ENCODE peak calls at places on chromosomes 4 and X, in eight cellular contexts. M, C, V, B, O, S, K and T are unnamed samples.

GRCh38 chr4:113222431-113222979 is 173.1 kb downstream of the ANK2 start:
- DNase-seq in M (no peak), O (no peak), S (no peak), K (no peak), V (no peak), C (no peak), B (no peak), T (peak; percentile 40)

GRCh38 chr4:48212165-48212564 is 57.5 kb downstream of the TEC start:
- DNase-seq in K (no peak), O (no peak), S (no peak), B (no peak), M (no peak), V (no peak), C (peak; percentile 59), T (no peak)

GRCh38 chr4:163866728-163867313 is 372.3 kb downstream of the TMA16 start:
- DNase-seq in M (peak; percentile 66), S (no peak), B (no peak), V (no peak), C (no peak), O (no peak), K (no peak), T (no peak)

GRCh38 chrX:40096395-40097091 is 1.2 kb downstream of the BCOR start:
- DNase-seq in V (peak; percentile 63), B (peak; percentile 57), O (peak; percentile 61), K (peak; percentile 44), S (peak; percentile 58), C (no peak), M (no peak), T (peak; percentile 60)

GRCh38 chr4:29708473-29708872 is 1011.7 kb upstream of the PCDH7 start:
- DNase-seq in B (no peak), O (no peak), K (no peak), V (no peak), S (no peak), C (no peak), M (peak; percentile 11), T (peak; percentile 34)

GRCh38 chrX:143363419-143363818 is 153.9 kb downstream of the SPANXN3 start:
- DNase-seq in M (no peak), B (no peak), V (no peak), K (no peak), S (no peak), C (no peak), O (no peak), T (no peak)

GRCh38 chr4:144591401-144591800 is 54.6 kb upstream of the HHIP start:
- DNase-seq in S (no peak), B (peak; percentile 92), K (no peak), C (no peak), O (no peak), V (no peak), M (peak; percentile 83), T (peak; percentile 88)

GRCh38 chrX:10722804-10723364 is 102.5 kb upstream of the MID1 start:
- DNase-seq in C (peak; percentile 49), V (peak; percentile 75), M (peak; percentile 60), S (peak; percentile 2), K (peak; percentile 48), B (peak; percentile 76), O (peak; percentile 46), T (peak; percentile 56)

GRCh38 chr4:17875402-17876070 is 64.8 kb downstream of the NCAPG start:
- DNase-seq in K (no peak), O (no peak), V (no peak), C (no peak), B (no peak), M (no peak), S (no peak), T (no peak)

GRCh38 chr4:102302762-102303161 is 42.5 kb downstream of the SLC39A8 start:
- DNase-seq in S (no peak), V (no peak), K (no peak), C (no peak), O (no peak), M (no peak), B (no peak), T (no peak)

GRCh38 chr4:114976901-114977300 is 136.5 kb downstream of the NDST4 start:
- DNase-seq in C (no peak), B (no peak), M (no peak), K (no peak), V (no peak), S (no peak), O (no peak), T (no peak)

GRCh38 chr4:110055014-110055768 is 142.5 kb downstream of the EGF start:
- DNase-seq in K (no peak), S (no peak), C (no peak), O (no peak), M (peak; percentile 26), B (no peak), V (no peak), T (no peak)

GRCh38 chrX:118693843-118694242 is 33.6 kb upstream of the IL13RA1 start:
- DNase-seq in C (no peak), B (no peak), V (no peak), K (no peak), O (no peak), M (no peak), S (no peak), T (no peak)

GRCh38 chr4:108029731-108030130 is 40.0 kb downstream of the HADH start:
- DNase-seq in K (no peak), V (no peak), S (no peak), B (no peak), M (no peak), O (no peak), C (no peak), T (no peak)

GRCh38 chr4:108029321-108029720 is 39.6 kb downstream of the HADH start:
- DNase-seq in B (no peak), K (no peak), O (no peak), S (no peak), C (no peak), M (no peak), V (no peak), T (no peak)

GRCh38 chr4:108031427-108032083 is 41.9 kb downstream of the HADH start:
- DNase-seq in M (no peak), K (no peak), S (no peak), C (no peak), B (no peak), V (no peak), O (no peak), T (no peak)

GRCh38 chr4:108033348-108033747 is 43.7 kb downstream of the HADH start:
- DNase-seq in O (no peak), V (no peak), S (no peak), C (no peak), B (no peak), K (no peak), M (no peak), T (no peak)

DNA sequence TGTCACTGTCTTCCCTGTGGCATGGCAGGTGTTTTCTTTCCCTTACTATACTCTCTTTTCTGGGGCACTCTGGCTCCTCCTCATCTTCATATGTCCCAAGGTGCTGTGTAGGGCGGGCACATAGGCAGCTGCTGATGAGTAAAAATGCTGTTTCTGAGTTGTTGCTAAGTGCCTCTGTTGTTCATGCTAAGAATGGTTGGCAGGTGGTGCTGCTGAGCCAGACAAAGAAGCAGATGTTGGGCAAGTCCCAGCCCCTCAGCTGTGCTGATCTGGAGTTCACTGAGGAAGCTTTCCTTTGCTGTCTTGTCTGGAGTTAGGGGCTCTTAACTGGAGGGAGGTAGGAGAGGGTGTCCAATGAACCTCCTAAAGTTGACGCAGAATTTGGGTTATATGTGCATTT is 40.6 kb downstream of the HADH start:
- DNase-seq in V (no peak), C (peak; percentile 40), O (peak; percentile 72), B (peak; percentile 76), M (peak; percentile 50), S (no peak), K (peak; percentile 60), T (peak; percentile 71)
- TF ChIP-seq CTCF in V (no peak), C (peak; percentile 67), O (peak; percentile 66), B (peak; percentile 66), M (peak; percentile 60), S (no peak), K (peak; percentile 17), T (peak; percentile 64)

DNA sequence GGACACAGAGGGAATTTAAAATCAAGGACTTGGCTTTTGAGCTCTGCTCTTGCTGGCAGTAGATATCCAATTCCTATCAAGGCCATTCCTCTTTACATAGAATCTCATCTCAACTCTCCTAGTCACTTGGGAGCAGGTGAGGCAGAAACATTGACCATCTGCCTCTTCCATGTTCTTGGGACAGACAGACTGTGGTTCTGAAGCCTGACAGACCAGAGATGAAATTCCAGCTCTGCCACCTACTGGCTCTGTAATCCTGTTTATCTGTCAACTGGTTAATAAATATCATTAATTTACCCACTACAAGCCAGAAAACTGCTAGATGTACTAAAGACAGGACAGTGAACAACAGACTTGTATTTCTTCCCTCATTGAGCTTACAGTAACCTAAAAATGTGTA is 300.8 kb downstream of the ADGRL3 start:
- DNase-seq in O (no peak), S (no peak), M (no peak), B (peak; percentile 57), K (no peak), V (no peak), C (no peak), T (peak; percentile 7)
- TF ChIP-seq CTCF in O (peak; percentile 38), S (no peak), M (no peak), B (peak; percentile 40), K (no peak), V (no peak), C (no peak), T (peak; percentile 16)

GRCh38 chr4:54542540-54543041 is 115.2 kb upstream of the KIT start:
- DNase-seq in S (no peak), M (no peak), K (no peak), B (peak; percentile 11), O (no peak), C (peak; percentile 75), V (no peak), T (no peak)

GRCh38 chr4:54540931-54541330 is 116.8 kb upstream of the KIT start:
- DNase-seq in V (no peak), O (no peak), C (no peak), S (no peak), M (no peak), B (no peak), K (no peak), T (no peak)

GRCh38 chr4:54542119-54542438 is 115.7 kb upstream of the KIT start:
- DNase-seq in K (no peak), B (no peak), C (no peak), O (no peak), M (no peak), V (no peak), S (no peak), T (no peak)

GRCh38 chr4:54543088-54543795 is 114.5 kb upstream of the KIT start:
- DNase-seq in K (no peak), O (no peak), C (no peak), V (no peak), M (no peak), S (no peak), B (peak; percentile 42), T (peak; percentile 67)

GRCh38 chr4:54541426-54542118 is 116.2 kb upstream of the KIT start:
- DNase-seq in V (no peak), B (peak; percentile 56), S (no peak), K (no peak), M (no peak), C (peak; percentile 54), O (no peak), T (peak; percentile 29)
- TF ChIP-seq CTCF in V (no peak), B (no peak), S (no peak), K (no peak), M (no peak), C (no peak), O (no peak), T (no peak)

DNA sequence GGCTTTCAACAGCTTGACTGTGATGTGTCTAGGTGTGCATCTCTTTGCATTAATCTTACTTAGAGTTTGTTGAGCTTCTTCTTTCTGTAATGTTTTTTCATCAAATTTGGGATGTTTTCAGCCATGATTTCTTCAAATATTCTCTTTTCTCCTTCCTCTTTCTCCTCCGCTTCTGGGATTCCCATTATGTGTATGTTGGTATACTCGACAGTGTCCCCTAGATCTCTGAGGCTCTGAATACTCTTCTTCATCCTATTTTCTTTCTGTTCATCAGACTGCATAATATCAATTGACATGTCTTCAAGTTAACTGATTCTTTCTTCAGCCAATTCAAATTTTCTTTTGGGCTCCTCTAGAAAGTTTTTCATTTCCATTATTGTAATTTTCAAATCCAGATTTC is 25.9 kb downstream of the STPG2 start:
- DNase-seq in B (no peak), K (no peak), C (no peak), O (no peak), V (no peak), S (no peak), M (no peak), T (no peak)
- TF ChIP-seq CTCF in B (no peak), K (no peak), C (no peak), O (no peak), V (no peak), S (no peak), M (no peak), T (no peak)